ENCODE peak calls at places on chromosome 17, in six cellular contexts. D, E, J, Q, N and S are unnamed samples.

GRCh38 chr17:13601776-13602551 is at the start of gene HS3ST3A1:
- ATAC-seq in D (no peak), E (peak), J (peak), Q (no peak), N (no peak), S (peak)

GRCh38 chr17:37309051-37309450 is 66.7 kb upstream of the C17orf78 start:
- ATAC-seq in D (no peak), E (no peak), J (no peak), Q (no peak), N (no peak), S (no peak)

GRCh38 chr17:65817951-65818350 is 256.5 kb upstream of the AXIN2 start:
- ATAC-seq in D (no peak), E (no peak), J (no peak), Q (no peak), N (no peak), S (no peak)

GRCh38 chr17:37821025-37821713 is 76.3 kb upstream of the HNF1B start:
- ATAC-seq in D (no peak), E (no peak), J (no peak), Q (no peak), N (no peak), S (no peak)

GRCh38 chr17:7336240-7337175 is at the start of gene ACAP1:
- ATAC-seq in D (no peak), E (peak), J (peak), Q (peak), N (no peak), S (peak)

GRCh38 chr17:74325743-74326379 is at the start of gene KIF19:
- ATAC-seq in D (no peak), E (peak), J (peak), Q (peak), N (peak), S (peak)

GRCh38 chr17:81483085-81483861 is 29.3 kb downstream of the ACTG1 start:
- ATAC-seq in D (no peak), E (no peak), J (no peak), Q (no peak), N (peak), S (no peak)

GRCh38 chr17:76968707-76969597 is 100.7 kb downstream of the MGAT5B start:
- ATAC-seq in D (peak), E (no peak), J (peak), Q (peak), N (peak), S (peak)

GRCh38 chr17:18041776-18042175 is 2.6 kb downstream of the GID4 start:
- ATAC-seq in D (no peak), E (no peak), J (no peak), Q (no peak), N (no peak), S (no peak)

GRCh38 chr17:44074231-44074910 is 3.8 kb downstream of the G6PC3 start:
- ATAC-seq in D (no peak), E (no peak), J (no peak), Q (no peak), N (no peak), S (no peak)

GRCh38 chr17:64019486-64020067 is 856 bp downstream of the ICAM2 start:
- ATAC-seq in D (no peak), E (no peak), J (peak), Q (peak), N (no peak), S (peak)

GRCh38 chr17:58278661-58279015 is 2.1 kb downstream of the MPO start:
- ATAC-seq in D (no peak), E (peak), J (no peak), Q (no peak), N (peak), S (no peak)

GRCh38 chr17:6070895-6071511 is 824 bp downstream of the WSCD1 start:
- ATAC-seq in D (peak), E (peak), J (no peak), Q (no peak), N (no peak), S (no peak)

GRCh38 chr17:21183468-21183867 is 30.5 kb downstream of the TMEM11 start:
- ATAC-seq in D (no peak), E (peak), J (no peak), Q (no peak), N (no peak), S (no peak)

GRCh38 chr17:39062846-39063680 is 88.4 kb downstream of the PLXDC1 start:
- ATAC-seq in D (no peak), E (no peak), J (no peak), Q (no peak), N (no peak), S (no peak)

GRCh38 chr17:77409282-77410161 is 268.8 kb downstream of the SEC14L1 start:
- ATAC-seq in D (no peak), E (no peak), J (peak), Q (peak), N (peak), S (no peak)

GRCh38 chr17:3715296-3715695 is 8.4 kb upstream of the HASPIN start:
- ATAC-seq in D (no peak), E (no peak), J (no peak), Q (no peak), N (no peak), S (no peak)

GRCh38 chr17:82804442-82805191 is 35.2 kb downstream of the ZNF750 start:
- ATAC-seq in D (no peak), E (peak), J (no peak), Q (no peak), N (no peak), S (no peak)

GRCh38 chr17:17494499-17495447 is 1.4 kb downstream of the RASD1 start:
- ATAC-seq in D (peak), E (peak), J (no peak), Q (no peak), N (peak), S (no peak)

GRCh38 chr17:58606934-58607333 is 84.9 kb downstream of the TEX14 start:
- ATAC-seq in D (no peak), E (no peak), J (no peak), Q (no peak), N (no peak), S (no peak)